ENCODE peak calls at places on chromosomes 11 and 22, in seven cellular contexts. F, E, S, C, T, U and X are unnamed samples.

GRCh38 chr11:69425895-69426544 is 55.4 kb upstream of the LINC01488 start:
- DNase-seq in U (no peak), C (peak; percentile 68), S (no peak), F (no peak), T (no peak), E (no peak), X (no peak)

GRCh38 chr11:94794287-94795168 is 26.4 kb downstream of the AMOTL1 start:
- DNase-seq in U (peak; percentile 67), T (peak; percentile 60), E (peak; percentile 62), C (peak; percentile 67), F (peak; percentile 33), S (no peak), X (peak; percentile 87)

GRCh38 chr22:19430890-19431541 is 517 bp downstream of the HIRA start:
- DNase-seq in T (peak; percentile 37), U (no peak), S (no peak), E (peak; percentile 46), C (peak; percentile 60), F (peak; percentile 58), X (no peak)

GRCh38 chr11:57546869-57547518 is 9.6 kb downstream of the SMTNL1 start:
- DNase-seq in E (no peak), F (no peak), T (no peak), S (no peak), U (no peak), C (peak; percentile 44), X (no peak)

GRCh38 chr11:10327254-10327653 is 22.4 kb downstream of the ADM start:
- DNase-seq in F (no peak), T (no peak), C (no peak), U (no peak), S (no peak), E (no peak), X (no peak)

GRCh38 chr11:4455439-4455838 is 6.3 kb downstream of the OR52K2 start:
- DNase-seq in S (no peak), U (no peak), C (peak; percentile 88), E (no peak), F (no peak), T (no peak), X (no peak)

GRCh38 chr22:49589301-49589700 is 238.4 kb downstream of the BRD1 start:
- DNase-seq in U (no peak), T (no peak), F (no peak), E (no peak), S (peak; percentile 7), C (no peak), X (no peak)

GRCh38 chr11:69726019-69726418 is 22.2 kb upstream of the FGF19 start:
- DNase-seq in T (no peak), C (no peak), S (no peak), E (no peak), F (no peak), U (no peak), X (no peak)

GRCh38 chr22:34567367-34567766 is 498.6 kb upstream of the ISX start:
- DNase-seq in T (no peak), S (no peak), C (no peak), F (no peak), E (no peak), U (no peak), X (no peak)

GRCh38 chr22:46491936-46492335 is 45.5 kb downstream of the CELSR1 start:
- DNase-seq in E (no peak), C (no peak), T (no peak), F (no peak), U (no peak), S (no peak), X (no peak)

GRCh38 chr22:20781272-20781990 is 7.5 kb downstream of the SERPIND1 start:
- DNase-seq in S (no peak), U (no peak), T (no peak), F (no peak), E (no peak), C (peak; percentile 26), X (no peak)

GRCh38 chr11:3094223-3094824 is 37.1 kb upstream of the CARS1 start:
- DNase-seq in F (no peak), U (no peak), E (no peak), T (no peak), S (no peak), C (no peak), X (no peak)

GRCh38 chr11:105202844-105203548 is 63.4 kb upstream of the CARD18 start:
- DNase-seq in T (no peak), C (no peak), F (no peak), S (no peak), U (peak; percentile 44), E (no peak), X (no peak)

GRCh38 chr11:42273977-42274376 is 814.5 kb upstream of the LRRC4C start:
- DNase-seq in E (no peak), U (no peak), S (no peak), T (no peak), C (no peak), F (no peak), X (no peak)

GRCh38 chr22:50481440-50482106 is at the start of gene ADM2:
- DNase-seq in E (no peak), U (no peak), S (no peak), C (peak; percentile 40), F (peak; percentile 31), T (no peak), X (no peak)

GRCh38 chr11:46446343-46446751 is 54.8 kb upstream of the CHRM4 start:
- DNase-seq in E (no peak), S (no peak), F (no peak), U (no peak), T (no peak), C (no peak), X (no peak)

DNA sequence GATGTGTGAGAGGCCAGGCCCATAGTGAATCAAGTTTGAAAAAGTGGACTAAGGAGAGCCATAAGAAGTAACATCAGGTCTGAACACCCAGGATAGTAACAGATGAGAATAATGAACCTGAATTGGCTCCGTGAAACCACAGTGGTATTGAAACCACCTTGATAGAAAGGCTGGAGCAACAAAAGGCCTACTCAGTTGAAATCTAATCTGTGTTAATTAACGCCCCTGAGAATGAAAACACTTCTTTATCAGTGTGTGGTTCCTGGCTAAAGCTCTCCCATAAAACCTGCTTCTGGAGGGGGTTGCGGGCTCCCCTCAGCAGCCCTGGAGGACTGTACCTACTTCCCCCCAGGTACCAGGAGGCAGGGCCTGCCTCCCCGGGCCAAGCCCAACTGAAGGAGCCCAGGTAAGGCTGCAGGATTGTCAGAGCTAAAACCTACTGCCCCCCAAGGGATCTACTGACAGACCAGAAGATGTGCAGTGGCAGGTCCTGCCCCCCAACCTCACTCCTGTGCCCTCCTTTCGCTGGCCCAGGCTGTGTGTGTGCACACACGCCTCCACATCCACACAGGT is 54.6 kb downstream of the PLEKHA7 start:
- DNase-seq in E (no peak), C (no peak), F (no peak), U (no peak), T (no peak), S (no peak), X (no peak)
- H3K4me3 ChIP-seq in E (no peak overlapping the region), C (no peak overlapping the region), F (no peak overlapping the region), U (no peak overlapping the region), T (no peak overlapping the region), S (no peak overlapping the region), X (no peak overlapping the region)

DNA sequence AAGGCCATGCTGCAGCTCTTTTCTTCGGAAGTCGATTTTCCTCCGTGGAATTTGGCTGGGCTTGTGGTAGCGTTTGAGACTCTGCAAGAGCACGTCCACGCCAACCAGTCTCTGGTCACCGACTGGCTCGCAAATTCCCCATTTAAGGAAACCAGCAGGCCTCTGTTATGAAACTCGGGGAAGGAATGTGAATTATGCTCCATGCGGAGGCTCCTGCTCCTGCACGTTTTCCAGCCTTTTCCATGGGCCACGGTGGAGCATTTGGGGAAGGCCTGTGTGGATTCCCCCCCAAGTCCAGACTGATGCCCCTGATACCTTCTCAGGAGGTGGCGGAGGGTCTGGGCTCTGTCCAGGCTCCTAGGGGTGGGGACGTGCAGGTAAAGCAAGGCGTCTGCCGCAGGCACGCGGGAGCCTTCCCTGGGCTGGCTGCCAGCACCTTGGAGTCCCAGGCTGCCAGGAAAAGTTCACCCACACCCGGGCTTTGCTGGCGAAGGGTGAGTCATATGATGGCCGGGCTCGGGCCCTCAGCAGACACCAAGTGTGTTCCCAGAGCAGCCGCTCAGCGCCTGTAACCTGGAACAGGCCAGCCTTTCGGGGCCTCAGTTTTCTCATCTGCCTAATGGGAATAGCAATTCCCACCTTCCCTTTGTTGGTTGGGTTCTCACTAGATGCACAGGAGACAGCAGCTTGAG is 41.9 kb downstream of the LRP5 start:
- DNase-seq in E (peak; percentile 83), F (no peak), U (peak; percentile 31), S (no peak), T (peak; percentile 90), C (no peak), X (peak; percentile 90)
- TF ChIP-seq CTCF in E (peak; percentile 20), F (peak; percentile 6), U (no peak), S (no peak), T (no peak), C (no peak), X (no peak)

DNA sequence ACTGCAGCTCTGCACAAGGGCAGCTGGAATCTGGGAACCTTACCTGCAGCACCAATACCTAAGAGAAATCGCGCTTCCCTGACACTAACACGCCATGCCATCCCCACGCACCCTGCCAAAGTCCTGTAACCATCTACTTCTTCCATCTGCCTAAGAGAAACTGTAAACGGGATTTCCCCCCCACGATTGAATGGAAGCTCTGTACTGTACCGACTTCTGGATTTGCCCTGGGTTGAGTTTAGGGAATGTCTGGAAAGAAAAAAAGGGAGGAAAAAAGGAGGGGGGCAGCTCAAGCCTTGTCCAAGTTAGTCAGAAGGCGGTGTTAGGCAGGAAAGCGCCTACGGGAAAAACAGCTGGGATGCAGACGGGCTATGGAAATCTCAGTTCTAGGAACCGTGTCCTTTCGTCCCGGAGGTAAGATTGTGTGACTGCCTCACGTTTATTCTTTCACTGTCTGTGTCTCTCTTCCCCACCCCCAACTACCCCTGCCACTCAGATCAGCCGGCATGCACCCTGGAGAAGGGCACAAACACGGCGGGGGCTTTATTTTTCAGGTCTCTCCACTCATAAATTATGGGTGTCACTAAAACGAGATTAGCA is 125.5 kb upstream of the C11orf58 start:
- DNase-seq in S (no peak), E (no peak), U (no peak), F (peak; percentile 18), C (no peak), T (no peak), X (no peak)
- H3K4me3 ChIP-seq in S (peak overlapping the region; percentile 43), E (peak overlapping the region; percentile 15), U (peak overlapping the region; percentile 33), F (peak overlapping the region; percentile 19), C (no peak overlapping the region), T (no peak overlapping the region), X (peak overlapping the region; percentile 60)

DNA sequence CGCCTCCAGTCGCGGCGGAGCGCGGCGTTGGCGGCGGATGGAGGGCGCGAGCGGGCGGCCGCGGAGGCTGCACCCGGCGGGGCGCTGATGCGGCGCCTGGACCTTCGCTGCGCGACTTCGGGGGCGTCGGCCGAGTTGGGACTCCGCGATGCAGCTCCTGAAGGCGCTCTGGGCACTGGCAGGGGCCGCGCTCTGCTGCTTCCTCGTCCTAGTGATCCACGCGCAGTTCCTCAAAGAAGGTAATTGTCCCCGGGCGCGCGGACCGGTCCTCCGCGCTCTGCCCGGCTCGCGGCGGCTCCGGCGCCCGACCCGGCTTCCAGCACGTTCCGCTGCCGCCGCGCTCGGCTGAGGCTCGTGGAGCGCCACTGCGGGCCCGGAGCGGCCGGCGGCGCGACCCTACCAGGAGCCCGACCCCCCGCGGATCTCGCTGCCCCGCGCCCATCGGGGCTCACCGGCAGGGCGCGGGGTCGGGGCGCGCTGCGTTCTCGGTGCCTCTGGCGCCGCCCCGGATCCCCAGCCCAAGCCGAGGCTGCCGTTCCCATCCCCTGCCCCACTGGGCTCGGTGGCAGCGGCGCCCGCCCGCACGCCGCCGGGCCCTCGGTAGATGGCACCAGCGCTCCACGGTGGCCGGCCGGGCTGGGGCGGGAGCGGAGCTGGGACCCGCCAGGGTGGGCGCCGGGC is 1251.2 kb downstream of the BRD1 start:
- DNase-seq in U (no peak), T (no peak), F (peak; percentile 55), E (no peak), S (peak; percentile 53), C (peak; percentile 24), X (no peak)
- TF ChIP-seq CTCF in U (no peak), T (no peak), F (no peak), E (peak; percentile 63), S (peak; percentile 68), C (peak; percentile 18), X (no peak)